ENCODE peak calls at places on chromosome 20, in seven cellular contexts. M is ascending aorta, U is gastrocnemius medialis, B is psoas muscle, F is lower lobe of right lung, I is tibial artery, T is brain microvascular endothelial cell. G is an unnamed sample.

GRCh38 chr20:2387180-2387577 is 6.5 kb downstream of the TGM6 start:
- DNase-seq in M (no peak), U (no peak), B (no peak), F (no peak), I (no peak), T (peak; percentile 64), G (no peak)

GRCh38 chr20:35497780-35498189 is 31.7 kb downstream of the C20orf173 start:
- DNase-seq in M (no peak), U (peak; percentile 91), B (peak; percentile 93), F (no peak), I (peak; percentile 52), T (no peak), G (peak; percentile 24)

GRCh38 chr20:40675599-40676221 is 13.3 kb downstream of the MAFB start:
- DNase-seq in M (no peak), U (no peak), B (no peak), F (no peak), I (no peak), T (no peak), G (no peak)

GRCh38 chr20:32737371-32738223 is 5.7 kb downstream of the COMMD7 start:
- DNase-seq in M (no peak), U (no peak), B (no peak), F (no peak), I (no peak), T (peak; percentile 66), G (no peak)

GRCh38 chr20:10565191-10565921 is 108.4 kb downstream of the JAG1 start:
- DNase-seq in M (no peak), U (peak; percentile 47), B (peak; percentile 58), F (no peak), I (peak; percentile 59), T (peak; percentile 66), G (no peak)

GRCh38 chr20:12594410-12595130 is 414.2 kb upstream of the SPTLC3 start:
- DNase-seq in M (no peak), U (no peak), B (no peak), F (no peak), I (no peak), T (peak; percentile 4), G (no peak)

GRCh38 chr20:44071526-44072111 is 115.4 kb downstream of the JPH2 start:
- DNase-seq in M (no peak), U (peak; percentile 5), B (peak; percentile 35), F (no peak), I (peak; percentile 5), T (no peak), G (no peak)

GRCh38 chr20:32680544-32681174 is 6.9 kb upstream of the C20orf203 start:
- DNase-seq in M (no peak), U (no peak), B (no peak), F (no peak), I (no peak), T (no peak), G (no peak)

DNA sequence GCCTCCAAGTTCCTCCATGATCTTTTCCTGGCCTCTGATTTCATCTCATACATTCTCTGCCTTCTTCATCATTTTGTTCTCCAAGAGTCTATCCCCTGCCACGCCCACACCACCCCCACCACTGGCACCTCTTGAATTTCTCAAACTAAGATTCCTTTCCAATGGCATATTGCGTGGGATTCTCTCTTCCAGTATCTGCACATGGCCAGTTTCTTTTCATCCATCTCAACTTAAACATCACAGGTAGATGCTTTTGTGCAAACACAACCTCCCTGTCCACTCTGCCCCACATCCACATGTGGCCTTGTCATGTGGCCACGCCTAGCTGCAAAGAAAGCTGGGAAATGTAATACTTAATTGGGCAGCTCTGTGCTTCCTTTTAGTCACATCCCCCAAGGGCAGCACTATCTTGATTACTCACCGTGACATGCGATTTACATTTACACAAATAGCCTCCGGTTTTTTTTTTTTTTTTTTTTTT is 33.4 kb upstream of the ZMYND8 start:
- DNase-seq in M (no peak), U (no peak), B (no peak), F (no peak), I (no peak), T (peak; percentile 84), G (no peak)
- H3K27ac ChIP-seq in M (no peak overlapping the region), U (no peak overlapping the region), B (no peak overlapping the region), F (no peak overlapping the region), I (no peak overlapping the region), T (peak overlapping the region; percentile 51), G (no peak overlapping the region)

DNA sequence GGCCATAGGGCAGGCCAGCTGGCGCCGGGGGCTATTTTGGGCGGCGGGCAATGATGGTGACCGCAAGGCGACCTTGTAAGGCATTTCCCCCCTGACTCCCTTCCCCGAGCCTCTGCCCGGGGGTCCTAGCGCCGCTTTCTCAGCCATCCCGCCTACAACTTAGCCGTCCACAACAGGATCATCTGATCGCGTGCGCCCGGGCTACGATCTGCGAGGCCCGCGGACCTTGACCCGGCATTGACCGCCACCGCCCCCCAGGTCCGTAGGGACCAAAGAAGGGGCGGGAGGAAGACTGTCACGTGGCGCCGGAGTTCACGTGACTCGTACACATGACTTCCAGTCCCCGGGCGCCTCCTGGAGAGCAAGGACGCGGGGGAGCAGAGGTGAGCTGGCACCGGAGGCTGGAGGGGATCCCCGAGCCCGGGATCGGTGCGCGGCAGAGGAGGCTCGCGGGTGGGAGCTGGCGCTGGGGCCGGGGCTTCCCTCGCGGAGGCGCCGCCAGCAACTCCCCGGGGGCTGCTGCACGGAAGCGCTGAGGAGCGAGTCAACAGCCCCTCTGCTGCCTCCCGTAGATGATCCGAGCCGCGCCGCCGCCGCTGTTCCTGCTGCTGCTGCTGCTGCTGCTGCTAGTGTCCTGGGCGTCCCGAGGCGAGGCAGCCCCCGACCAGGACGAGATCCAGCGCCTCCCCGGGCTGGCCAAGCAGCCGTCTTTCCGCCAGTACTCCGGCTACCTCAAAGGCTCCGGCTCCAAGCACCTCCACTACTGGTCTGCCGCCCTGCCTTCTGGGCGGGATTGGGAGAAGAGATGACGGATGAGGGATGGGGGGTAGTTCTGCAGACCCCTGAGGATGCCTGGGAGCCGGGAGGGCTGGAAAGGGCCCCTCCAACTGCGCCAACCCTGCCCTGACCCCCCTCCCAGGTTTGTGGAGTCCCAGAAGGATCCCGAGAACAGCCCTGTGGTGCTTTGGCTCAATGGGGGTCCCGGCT is at the start of the genes CTSA and NEURL2:
- DNase-seq in M (peak; percentile 76), U (peak; percentile 93), B (peak; percentile 97), F (peak; percentile 95), I (peak; percentile 94), T (peak; percentile 89), G (peak; percentile 95)
- TF ChIP-seq CTCF in M (no peak), U (peak; percentile 27), B (no peak), F (no peak), I (no peak), T (no peak), G (no peak)

GRCh38 chr20:19706463-19706862 is 51.6 kb upstream of the RIN2 start:
- DNase-seq in M (no peak), U (no peak), B (no peak), F (no peak), I (no peak), T (no peak), G (no peak)
- H3K27ac ChIP-seq in M (no peak overlapping the region), U (no peak overlapping the region), B (no peak overlapping the region), F (no peak overlapping the region), I (no peak overlapping the region), T (no peak overlapping the region), G (no peak overlapping the region)

GRCh38 chr20:63691711-63692435 is 4.6 kb upstream of the TNFRSF6B start:
- DNase-seq in M (no peak), U (no peak), B (peak; percentile 53), F (peak; percentile 43), I (no peak), T (no peak), G (no peak)
- TF ChIP-seq CTCF in M (no peak), U (no peak), B (no peak), F (no peak), I (no peak), T (no peak), G (no peak)

DNA sequence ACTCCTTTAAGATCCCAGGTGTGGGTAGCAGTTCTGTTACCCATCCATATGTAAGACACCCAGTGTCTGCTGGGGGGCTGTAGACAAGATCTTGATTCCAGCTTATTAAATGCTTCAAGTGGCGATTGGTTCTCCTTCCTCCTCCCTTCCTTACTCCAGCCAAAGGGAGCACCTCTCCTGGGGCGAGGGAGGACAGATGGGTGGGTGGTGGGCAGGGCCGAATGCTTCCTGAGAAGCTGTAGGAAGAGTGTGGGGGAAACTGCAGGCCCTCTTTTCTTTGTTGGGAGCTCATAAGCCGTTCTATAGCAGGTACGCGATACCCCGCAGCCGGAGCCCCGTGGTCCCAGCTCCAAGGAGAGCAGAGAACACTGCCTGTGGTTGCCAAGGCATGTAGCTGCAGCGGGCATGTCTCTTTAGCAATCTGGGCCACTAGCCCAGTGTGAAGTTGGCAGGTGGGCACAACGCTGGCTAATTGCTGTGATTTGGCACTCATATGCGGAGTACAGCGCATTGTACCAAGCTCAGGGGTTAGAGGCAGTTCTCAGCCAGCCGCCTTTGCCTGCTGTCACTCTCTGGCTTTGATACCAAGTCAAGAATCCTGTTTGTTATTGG is 14.7 kb upstream of the KCNG1 start:
- DNase-seq in M (no peak), U (no peak), B (no peak), F (no peak), I (no peak), T (no peak), G (no peak)
- H3K27ac ChIP-seq in M (no peak overlapping the region), U (no peak overlapping the region), B (no peak overlapping the region), F (no peak overlapping the region), I (no peak overlapping the region), T (no peak overlapping the region), G (no peak overlapping the region)

GRCh38 chr20:31515072-31515774 is 981 bp downstream of the HM13 start:
- DNase-seq in M (no peak), U (no peak), B (no peak), F (no peak), I (no peak), T (no peak), G (no peak)

GRCh38 chr20:31516651-31517050 is 2.4 kb downstream of the HM13 start:
- DNase-seq in M (no peak), U (no peak), B (no peak), F (no peak), I (no peak), T (no peak), G (no peak)

GRCh38 chr20:31515775-31516107 is 1.5 kb downstream of the HM13 start:
- DNase-seq in M (no peak), U (no peak), B (no peak), F (no peak), I (no peak), T (no peak), G (no peak)

GRCh38 chr20:31516166-31516565 is 1.9 kb downstream of the HM13 start:
- DNase-seq in M (no peak), U (no peak), B (no peak), F (no peak), I (no peak), T (no peak), G (no peak)

GRCh38 chr20:31514154-31515071 is at the start of gene HM13:
- DNase-seq in M (peak; percentile 67), U (peak; percentile 89), B (peak; percentile 96), F (peak; percentile 94), I (peak; percentile 87), T (peak; percentile 85), G (peak; percentile 80)
- TF ChIP-seq CTCF in M (peak; percentile 94), U (peak; percentile 87), B (peak; percentile 96), F (peak; percentile 93), I (peak; percentile 97), T (peak; percentile 75), G (peak; percentile 99)

GRCh38 chr20:46348972-46349741 is 40.9 kb upstream of the CDH22 start:
- DNase-seq in M (no peak), U (no peak), B (peak; percentile 79), F (peak; percentile 67), I (no peak), T (peak; percentile 32), G (peak; percentile 38)
- H3K27ac ChIP-seq in M (no peak overlapping the region), U (no peak overlapping the region), B (no peak overlapping the region), F (no peak overlapping the region), I (no peak overlapping the region), T (no peak overlapping the region), G (peak overlapping the region; percentile 38)